ENCODE peak calls at places on chromosome 11, in six cellular contexts. One of them, this sample, is unnamed.

GRCh38 chr11:12199231-12199948 is 89.0 kb downstream of the MICAL2 start:
- DNase-seq in CD8-positive, alpha-beta memory T cell: no peak
- DNase-seq in HepG2: no peak
- DNase-seq in right cardiac atrium: no peak
- DNase-seq in lung: no peak
- DNase-seq in breast epithelium: no peak
- DNase-seq in this sample: no peak

GRCh38 chr11:68436985-68437926 is 23.3 kb upstream of the PPP6R3 start:
- DNase-seq in CD8-positive, alpha-beta memory T cell: no peak
- DNase-seq in HepG2: no peak
- DNase-seq in right cardiac atrium: peak; percentile 86
- DNase-seq in lung: no peak
- DNase-seq in breast epithelium: no peak
- DNase-seq in this sample: no peak

GRCh38 chr11:121559812-121560211 is 107.0 kb upstream of the SORL1-AS1 start:
- DNase-seq in CD8-positive, alpha-beta memory T cell: no peak
- DNase-seq in HepG2: no peak
- DNase-seq in right cardiac atrium: no peak
- DNase-seq in lung: no peak
- DNase-seq in breast epithelium: no peak
- DNase-seq in this sample: no peak

GRCh38 chr11:75100314-75100713 is 3.6 kb upstream of the OR2AT4 start:
- DNase-seq in CD8-positive, alpha-beta memory T cell: no peak
- DNase-seq in HepG2: no peak
- DNase-seq in right cardiac atrium: no peak
- DNase-seq in lung: no peak
- DNase-seq in breast epithelium: no peak
- DNase-seq in this sample: no peak

GRCh38 chr11:68471360-68472340 is 11.1 kb downstream of the PPP6R3 start:
- DNase-seq in CD8-positive, alpha-beta memory T cell: peak; percentile 23
- DNase-seq in HepG2: no peak
- DNase-seq in right cardiac atrium: no peak
- DNase-seq in lung: no peak
- DNase-seq in breast epithelium: no peak
- DNase-seq in this sample: no peak

GRCh38 chr11:19728436-19728835 is 15.8 kb downstream of the NAV2 start:
- DNase-seq in CD8-positive, alpha-beta memory T cell: no peak
- DNase-seq in HepG2: no peak
- DNase-seq in right cardiac atrium: no peak
- DNase-seq in lung: no peak
- DNase-seq in breast epithelium: no peak
- DNase-seq in this sample: no peak

GRCh38 chr11:121298770-121299169 is 6.2 kb downstream of the SC5D start:
- DNase-seq in CD8-positive, alpha-beta memory T cell: no peak
- DNase-seq in HepG2: no peak
- DNase-seq in right cardiac atrium: no peak
- DNase-seq in lung: no peak
- DNase-seq in breast epithelium: no peak
- DNase-seq in this sample: no peak

GRCh38 chr11:106231591-106231990 is 154.1 kb downstream of the AASDHPPT start:
- DNase-seq in CD8-positive, alpha-beta memory T cell: no peak
- DNase-seq in HepG2: no peak
- DNase-seq in right cardiac atrium: no peak
- DNase-seq in lung: no peak
- DNase-seq in breast epithelium: no peak
- DNase-seq in this sample: peak; percentile 59

GRCh38 chr11:69870772-69871171 is 51.6 kb upstream of the FGF3 start:
- DNase-seq in CD8-positive, alpha-beta memory T cell: no peak
- DNase-seq in HepG2: no peak
- DNase-seq in right cardiac atrium: no peak
- DNase-seq in lung: no peak
- DNase-seq in breast epithelium: no peak
- DNase-seq in this sample: no peak

GRCh38 chr11:15113381-15113780 is 1.3 kb upstream of the INSC start:
- DNase-seq in CD8-positive, alpha-beta memory T cell: no peak
- DNase-seq in HepG2: no peak
- DNase-seq in right cardiac atrium: no peak
- DNase-seq in lung: no peak
- DNase-seq in breast epithelium: no peak
- DNase-seq in this sample: peak; percentile 5

GRCh38 chr11:128919192-128919591 is 23.5 kb downstream of the TP53AIP1 start:
- DNase-seq in CD8-positive, alpha-beta memory T cell: no peak
- DNase-seq in HepG2: no peak
- DNase-seq in right cardiac atrium: peak; percentile 38
- DNase-seq in lung: no peak
- DNase-seq in breast epithelium: no peak
- DNase-seq in this sample: no peak

GRCh38 chr11:128924109-128924508 is 18.6 kb downstream of the TP53AIP1 start:
- DNase-seq in CD8-positive, alpha-beta memory T cell: no peak
- DNase-seq in HepG2: no peak
- DNase-seq in right cardiac atrium: no peak
- DNase-seq in lung: no peak
- DNase-seq in breast epithelium: no peak
- DNase-seq in this sample: peak; percentile 30

GRCh38 chr11:125229006-125229405 is 64.5 kb downstream of the PKNOX2 start:
- DNase-seq in CD8-positive, alpha-beta memory T cell: no peak
- DNase-seq in HepG2: no peak
- DNase-seq in right cardiac atrium: no peak
- DNase-seq in lung: no peak
- DNase-seq in breast epithelium: no peak
- DNase-seq in this sample: no peak

GRCh38 chr11:17986007-17986710 is 26.7 kb downstream of the SERGEF start:
- DNase-seq in CD8-positive, alpha-beta memory T cell: no peak
- DNase-seq in HepG2: no peak
- DNase-seq in right cardiac atrium: peak; percentile 80
- DNase-seq in lung: no peak
- DNase-seq in breast epithelium: no peak
- DNase-seq in this sample: peak; percentile 20

GRCh38 chr11:95920460-95921105 is 3.3 kb downstream of the MTMR2 start:
- DNase-seq in CD8-positive, alpha-beta memory T cell: no peak
- DNase-seq in HepG2: no peak
- DNase-seq in right cardiac atrium: no peak
- DNase-seq in lung: no peak
- DNase-seq in breast epithelium: no peak
- DNase-seq in this sample: no peak

GRCh38 chr11:95923730-95924413 is at the start of gene MTMR2:
- DNase-seq in CD8-positive, alpha-beta memory T cell: peak; percentile 35
- DNase-seq in HepG2: peak; percentile 57
- DNase-seq in right cardiac atrium: peak; percentile 93
- DNase-seq in lung: peak; percentile 70
- DNase-seq in breast epithelium: peak; percentile 58
- DNase-seq in this sample: peak; percentile 77

GRCh38 chr11:95922536-95923440 is 1.1 kb downstream of the MTMR2 start:
- DNase-seq in CD8-positive, alpha-beta memory T cell: no peak
- DNase-seq in HepG2: no peak
- DNase-seq in right cardiac atrium: no peak
- DNase-seq in lung: no peak
- DNase-seq in breast epithelium: no peak
- DNase-seq in this sample: no peak

GRCh38 chr11:95923441-95923729 is 522 bp downstream of the MTMR2 start:
- DNase-seq in CD8-positive, alpha-beta memory T cell: no peak
- DNase-seq in HepG2: no peak
- DNase-seq in right cardiac atrium: no peak
- DNase-seq in lung: no peak
- DNase-seq in breast epithelium: no peak
- DNase-seq in this sample: no peak

GRCh38 chr11:95922099-95922498 is 1.8 kb downstream of the MTMR2 start:
- DNase-seq in CD8-positive, alpha-beta memory T cell: no peak
- DNase-seq in HepG2: no peak
- DNase-seq in right cardiac atrium: no peak
- DNase-seq in lung: no peak
- DNase-seq in breast epithelium: no peak
- DNase-seq in this sample: no peak
- H3K4me3 ChIP-seq in CD8-positive, alpha-beta memory T cell: no peak overlapping the region
- H3K4me3 ChIP-seq in HepG2: peak overlapping the region; percentile 93
- H3K4me3 ChIP-seq in right cardiac atrium: no peak overlapping the region
- H3K4me3 ChIP-seq in lung: no peak overlapping the region
- H3K4me3 ChIP-seq in breast epithelium: no peak overlapping the region
- H3K4me3 ChIP-seq in this sample: no peak overlapping the region

DNA sequence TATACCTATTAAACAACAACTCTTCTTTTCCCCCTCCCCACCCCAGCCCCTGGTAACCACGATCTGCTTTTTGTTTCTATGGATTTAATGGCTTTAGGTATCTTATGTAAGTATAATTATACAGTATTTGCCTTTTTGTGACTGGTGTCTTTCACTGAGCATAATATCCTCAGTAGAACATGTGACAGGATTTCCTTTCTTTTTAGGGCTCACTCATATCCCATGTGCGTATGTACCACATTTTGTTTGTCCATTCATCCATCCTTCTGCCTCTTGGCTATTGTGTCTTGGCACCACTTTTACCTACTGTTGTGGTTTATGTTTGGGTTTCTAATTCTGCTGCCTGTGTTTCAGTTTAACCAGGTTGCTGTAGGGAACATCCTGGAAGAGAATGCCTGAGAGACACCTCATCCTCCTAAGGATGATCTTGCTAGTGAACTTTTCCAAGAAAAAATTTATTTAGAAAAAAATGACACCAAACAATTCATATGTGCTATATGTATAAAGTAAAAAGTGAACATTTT is 77.6 kb upstream of the SESN3 start:
- DNase-seq in CD8-positive, alpha-beta memory T cell: no peak
- DNase-seq in HepG2: no peak
- DNase-seq in right cardiac atrium: no peak
- DNase-seq in lung: no peak
- DNase-seq in breast epithelium: no peak
- DNase-seq in this sample: no peak
- H3K4me1 ChIP-seq in CD8-positive, alpha-beta memory T cell: peaks cover 4% of the 10 kb centered on the region
- H3K4me1 ChIP-seq in HepG2: no peaks in the 10 kb centered on the region
- H3K4me1 ChIP-seq in right cardiac atrium: no peaks in the 10 kb centered on the region
- H3K4me1 ChIP-seq in lung: no peaks in the 10 kb centered on the region
- H3K4me1 ChIP-seq in breast epithelium: peaks cover 4% of the 10 kb centered on the region
- H3K4me1 ChIP-seq in this sample: no peaks in the 10 kb centered on the region

GRCh38 chr11:85748455-85748891 is 62.5 kb downstream of the SYTL2 start:
- DNase-seq in CD8-positive, alpha-beta memory T cell: no peak
- DNase-seq in HepG2: no peak
- DNase-seq in right cardiac atrium: no peak
- DNase-seq in lung: no peak
- DNase-seq in breast epithelium: no peak
- DNase-seq in this sample: no peak

GRCh38 chr11:85750646-85751045 is 60.3 kb downstream of the SYTL2 start:
- DNase-seq in CD8-positive, alpha-beta memory T cell: no peak
- DNase-seq in HepG2: no peak
- DNase-seq in right cardiac atrium: no peak
- DNase-seq in lung: no peak
- DNase-seq in breast epithelium: no peak
- DNase-seq in this sample: no peak

GRCh38 chr11:85749884-85750283 is 61.1 kb downstream of the SYTL2 start:
- DNase-seq in CD8-positive, alpha-beta memory T cell: no peak
- DNase-seq in HepG2: no peak
- DNase-seq in right cardiac atrium: no peak
- DNase-seq in lung: no peak
- DNase-seq in breast epithelium: no peak
- DNase-seq in this sample: no peak

GRCh38 chr11:85751738-85752137 is 59.2 kb downstream of the SYTL2 start:
- DNase-seq in CD8-positive, alpha-beta memory T cell: no peak
- DNase-seq in HepG2: no peak
- DNase-seq in right cardiac atrium: no peak
- DNase-seq in lung: no peak
- DNase-seq in breast epithelium: no peak
- DNase-seq in this sample: no peak

GRCh38 chr11:85749287-85749834 is 61.6 kb downstream of the SYTL2 start:
- DNase-seq in CD8-positive, alpha-beta memory T cell: no peak
- DNase-seq in HepG2: no peak
- DNase-seq in right cardiac atrium: no peak
- DNase-seq in lung: no peak
- DNase-seq in breast epithelium: no peak
- DNase-seq in this sample: no peak
- H3K4me3 ChIP-seq in CD8-positive, alpha-beta memory T cell: peak overlapping the region; percentile 11
- H3K4me3 ChIP-seq in HepG2: no peak overlapping the region
- H3K4me3 ChIP-seq in right cardiac atrium: no peak overlapping the region
- H3K4me3 ChIP-seq in lung: no peak overlapping the region
- H3K4me3 ChIP-seq in breast epithelium: no peak overlapping the region
- H3K4me3 ChIP-seq in this sample: no peak overlapping the region

DNA sequence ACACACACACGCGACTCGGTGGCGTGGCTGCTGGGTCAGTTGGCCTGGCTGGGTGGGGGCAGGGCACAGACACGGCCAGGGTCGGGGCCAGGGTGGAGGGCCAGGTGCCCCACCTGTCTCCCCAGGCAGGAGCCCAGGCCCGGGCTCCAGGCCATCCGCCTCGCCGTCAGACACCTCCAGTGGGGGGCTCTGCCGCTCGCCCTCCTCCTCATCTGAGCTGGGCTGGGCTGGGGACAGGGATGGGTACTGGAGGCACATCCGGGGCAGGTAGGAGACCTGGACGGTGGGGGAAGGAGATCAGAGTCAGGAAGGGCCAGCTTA is 6.2 kb upstream of the MYBPC3 start:
- DNase-seq in CD8-positive, alpha-beta memory T cell: no peak
- DNase-seq in HepG2: no peak
- DNase-seq in right cardiac atrium: no peak
- DNase-seq in lung: no peak
- DNase-seq in breast epithelium: no peak
- DNase-seq in this sample: no peak
- H3K4me1 ChIP-seq in CD8-positive, alpha-beta memory T cell: no peaks in the 10 kb centered on the region
- H3K4me1 ChIP-seq in HepG2: peaks cover 54% of the 10 kb centered on the region
- H3K4me1 ChIP-seq in right cardiac atrium: no peaks in the 10 kb centered on the region
- H3K4me1 ChIP-seq in lung: no peaks in the 10 kb centered on the region
- H3K4me1 ChIP-seq in breast epithelium: no peaks in the 10 kb centered on the region
- H3K4me1 ChIP-seq in this sample: no peaks in the 10 kb centered on the region

DNA sequence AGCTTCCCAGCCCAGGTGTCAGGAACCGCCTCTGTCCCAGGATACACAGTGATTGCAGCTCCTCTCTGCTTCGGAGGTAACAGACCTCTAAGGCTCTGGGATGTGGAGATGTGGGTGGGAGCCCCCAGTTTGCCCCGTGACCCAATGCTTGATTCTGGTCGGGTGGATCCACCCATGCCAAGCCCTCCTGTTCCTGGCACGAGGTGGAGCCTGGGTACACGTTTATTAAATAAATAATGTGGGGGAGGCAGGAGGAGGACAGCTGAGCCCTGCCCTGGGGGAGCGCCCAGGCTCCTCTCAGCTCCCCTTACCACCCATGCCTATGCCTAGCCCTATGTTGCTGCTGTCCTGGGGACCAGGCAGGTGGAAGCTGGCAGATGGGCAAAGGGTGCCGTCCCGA is 16.0 kb downstream of the ARHGEF17 start:
- DNase-seq in CD8-positive, alpha-beta memory T cell: no peak
- DNase-seq in HepG2: no peak
- DNase-seq in right cardiac atrium: no peak
- DNase-seq in lung: no peak
- DNase-seq in breast epithelium: no peak
- DNase-seq in this sample: no peak
- H3K4me3 ChIP-seq in CD8-positive, alpha-beta memory T cell: no peak overlapping the region
- H3K4me3 ChIP-seq in HepG2: no peak overlapping the region
- H3K4me3 ChIP-seq in right cardiac atrium: no peak overlapping the region
- H3K4me3 ChIP-seq in lung: no peak overlapping the region
- H3K4me3 ChIP-seq in breast epithelium: peak overlapping the region; percentile 44
- H3K4me3 ChIP-seq in this sample: no peak overlapping the region

This sample was measured in SJCRH30.